ENCODE peak calls at places on chromosomes 11 and 22, in five cellular contexts. K is HFFc6, N is endothelial cell, U is neural crest cell, A is fibroblast of the aortic adventitia. Y is an unnamed sample.

GRCh38 chr11:12175694-12176241 is 65.4 kb downstream of the MICAL2 start:
- DNase-seq in A (peak), U (no peak), K (peak), N (no peak), Y (peak)

GRCh38 chr11:7384691-7385090 is 100.6 kb upstream of the OLFML1 start:
- DNase-seq in A (no peak), U (no peak), K (no peak), N (no peak), Y (no peak)

GRCh38 chr11:95134491-95134890 is 44.8 kb downstream of the ENDOD1 start:
- DNase-seq in A (peak), K (peak), U (no peak), N (no peak), Y (no peak)

GRCh38 chr11:41245704-41246398 is 213.6 kb downstream of the LRRC4C start:
- DNase-seq in N (no peak), K (no peak), U (no peak), A (no peak), Y (no peak)

GRCh38 chr11:72776844-72777754 is 16.7 kb downstream of the STARD10 start:
- DNase-seq in N (no peak), A (no peak), K (no peak), U (no peak), Y (no peak)

GRCh38 chr11:66002648-66003225 is 434 bp downstream of the BANF1 start:
- DNase-seq in U (no peak), A (peak), N (peak), K (peak), Y (no peak)

GRCh38 chr11:106581399-106581798 is 436.9 kb downstream of the GUCY1A2 start:
- DNase-seq in A (no peak), K (no peak), U (no peak), N (no peak), Y (no peak)

GRCh38 chr11:94788396-94788795 is 20.2 kb downstream of the AMOTL1 start:
- DNase-seq in N (no peak), K (peak), A (peak), U (no peak), Y (no peak)

GRCh38 chr22:32533265-32534068 is 58.9 kb downstream of the FBXO7 start:
- DNase-seq in U (no peak), K (peak), N (no peak), A (peak), Y (no peak)

GRCh38 chr11:40030867-40031266 is 1428.6 kb downstream of the LRRC4C start:
- DNase-seq in U (no peak), K (no peak), N (peak), A (no peak), Y (no peak)

GRCh38 chr11:105078283-105078682 is 33.1 kb upstream of the CARD16 start:
- DNase-seq in A (no peak), U (no peak), K (no peak), N (no peak), Y (no peak)

GRCh38 chr11:35725880-35726279 is 63.3 kb downstream of the TRIM44 start:
- DNase-seq in A (peak), N (no peak), K (peak), U (no peak), Y (no peak)

GRCh38 chr22:46905834-46906233 is 143.4 kb downstream of the TBC1D22A start:
- DNase-seq in U (no peak), N (no peak), A (no peak), K (no peak), Y (no peak)

GRCh38 chr11:44530413-44531115 is 34.9 kb upstream of the CD82 start:
- DNase-seq in K (no peak), N (no peak), U (no peak), A (peak), Y (peak)

GRCh38 chr22:43066844-43067385 is 22.3 kb downstream of the TTLL1 start:
- DNase-seq in N (no peak), A (peak), U (no peak), K (peak), Y (no peak)

GRCh38 chr11:27717801-27718229 is 17.6 kb upstream of the BDNF start:
- DNase-seq in U (no peak), A (peak), K (no peak), N (no peak), Y (no peak)

GRCh38 chr11:83157755-83158473 is 983 bp downstream of the PCF11 start:
- DNase-seq in U (peak), N (peak), A (peak), K (peak), Y (peak)

GRCh38 chr22:24423519-24424000 is 3.8 kb upstream of the ADORA2A start:
- DNase-seq in N (peak), A (peak), K (no peak), U (peak), Y (peak)

GRCh38 chr11:121884601-121885000 is 231.4 kb downstream of the BLID start:
- DNase-seq in A (no peak), K (no peak), U (no peak), N (no peak), Y (no peak)

GRCh38 chr11:22957890-22958289 is 97.6 kb upstream of the CCDC179 start:
- DNase-seq in A (no peak), U (no peak), N (no peak), K (no peak), Y (no peak)

GRCh38 chr22:47034076-47034808 is 271.8 kb downstream of the TBC1D22A start:
- DNase-seq in N (no peak), A (no peak), U (no peak), K (no peak), Y (no peak)

GRCh38 chr11:28628412-28628811 is 520.2 kb downstream of the METTL15 start:
- DNase-seq in U (no peak), A (no peak), N (no peak), K (no peak), Y (no peak)

GRCh38 chr11:65851083-65851579 is 6.8 kb downstream of the CFL1 start:
- DNase-seq in K (no peak), U (peak), A (no peak), N (no peak), Y (peak)

GRCh38 chr11:125086633-125087296 is 23.7 kb downstream of the SLC37A2 start:
- DNase-seq in A (no peak), K (no peak), U (no peak), N (no peak), Y (no peak)

GRCh38 chr11:6617315-6617781 is 1.9 kb downstream of the TPP1 start:
- DNase-seq in N (no peak), U (no peak), K (no peak), A (no peak), Y (no peak)

GRCh38 chr11:117459979-117460300 is 132.3 kb downstream of the CEP164 start:
- DNase-seq in A (no peak), K (no peak), N (no peak), U (no peak), Y (no peak)

GRCh38 chr11:17218403-17218802 is 10.6 kb upstream of the PIK3C2A start:
- DNase-seq in A (no peak), K (no peak), N (no peak), U (no peak), Y (no peak)

GRCh38 chr11:116379185-116379828 is 393.5 kb downstream of the BUD13 start:
- DNase-seq in K (no peak), U (peak), N (peak), A (peak), Y (peak)

GRCh38 chr11:44246726-44247125 is 63.2 kb downstream of the ALX4 start:
- DNase-seq in N (no peak), U (no peak), A (peak), K (peak), Y (no peak)

GRCh38 chr11:64568584-64569140 is 22.4 kb upstream of the SLC22A12 start:
- DNase-seq in U (no peak), K (no peak), A (no peak), N (no peak), Y (no peak)

GRCh38 chr11:111765320-111765983 is 737 bp downstream of the PPP2R1B start:
- DNase-seq in N (no peak), U (no peak), K (no peak), A (no peak), Y (no peak)

GRCh38 chr11:46250071-46251052 is 27.1 kb upstream of the CREB3L1 start:
- DNase-seq in K (no peak), N (no peak), A (peak), U (no peak), Y (no peak)

GRCh38 chr11:11743216-11743615 is 98.6 kb upstream of the USP47 start:
- DNase-seq in U (no peak), A (no peak), K (no peak), N (no peak), Y (no peak)

GRCh38 chr11:61711493-61711892 is 31.3 kb downstream of the DAGLA start:
- DNase-seq in K (no peak), U (no peak), A (no peak), N (no peak), Y (no peak)

GRCh38 chr11:10273738-10274137 is 20.3 kb downstream of the SBF2 start:
- DNase-seq in N (no peak), K (no peak), A (no peak), U (no peak), Y (peak)

GRCh38 chr11:89633125-89633695 is 76.9 kb upstream of the TRIM77 start:
- DNase-seq in N (no peak), U (no peak), K (no peak), A (no peak), Y (no peak)

DNA sequence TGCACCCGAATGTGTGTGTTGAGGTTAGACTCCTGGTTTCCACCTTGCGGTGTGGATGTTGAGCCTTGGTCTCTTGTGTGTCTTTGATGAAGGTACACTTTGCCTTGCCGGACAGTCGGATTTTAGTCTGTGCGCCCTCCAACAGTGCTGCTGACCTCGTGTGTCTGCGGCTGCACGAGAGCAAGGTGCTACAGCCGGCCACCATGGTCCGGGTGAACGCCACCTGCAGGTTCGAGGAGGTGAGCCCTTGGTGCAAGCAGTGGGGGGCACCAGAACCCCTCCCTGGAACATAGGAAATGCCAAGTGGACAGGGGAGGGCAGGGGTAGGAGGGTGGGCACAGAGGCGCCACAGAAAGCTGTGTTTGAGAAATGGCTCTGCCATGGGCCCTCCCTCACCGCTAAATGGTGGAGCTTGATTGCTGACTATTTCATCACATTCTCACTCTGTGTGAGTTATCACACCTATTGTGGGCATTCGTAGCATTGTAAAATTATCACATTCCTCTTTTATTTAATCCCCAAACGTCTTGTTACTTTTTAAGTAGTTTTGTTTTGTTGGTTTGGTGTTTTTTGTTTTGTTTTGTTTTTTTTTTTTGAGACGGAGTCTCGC is 26.4 kb upstream of the PANX2 start:
- DNase-seq in U (no peak), N (no peak), A (no peak), K (no peak), Y (no peak)
- TF ChIP-seq CTCF in U (no peak), N (no peak), A (no peak), K (no peak), Y (no peak)

GRCh38 chr22:38718414-38718813 is 12.7 kb downstream of the GTPBP1 start:
- DNase-seq in U (no peak), K (peak), N (peak), A (peak), Y (no peak)
- TF ChIP-seq CTCF in U (peak), K (peak), N (peak), A (peak), Y (no peak)

GRCh38 chr11:18853086-18853720 is 61.6 kb upstream of the PTPN5 start:
- DNase-seq in K (peak), U (no peak), N (peak), A (peak), Y (no peak)
- TF ChIP-seq CTCF in K (peak), U (peak), N (peak), A (peak), Y (peak)

DNA sequence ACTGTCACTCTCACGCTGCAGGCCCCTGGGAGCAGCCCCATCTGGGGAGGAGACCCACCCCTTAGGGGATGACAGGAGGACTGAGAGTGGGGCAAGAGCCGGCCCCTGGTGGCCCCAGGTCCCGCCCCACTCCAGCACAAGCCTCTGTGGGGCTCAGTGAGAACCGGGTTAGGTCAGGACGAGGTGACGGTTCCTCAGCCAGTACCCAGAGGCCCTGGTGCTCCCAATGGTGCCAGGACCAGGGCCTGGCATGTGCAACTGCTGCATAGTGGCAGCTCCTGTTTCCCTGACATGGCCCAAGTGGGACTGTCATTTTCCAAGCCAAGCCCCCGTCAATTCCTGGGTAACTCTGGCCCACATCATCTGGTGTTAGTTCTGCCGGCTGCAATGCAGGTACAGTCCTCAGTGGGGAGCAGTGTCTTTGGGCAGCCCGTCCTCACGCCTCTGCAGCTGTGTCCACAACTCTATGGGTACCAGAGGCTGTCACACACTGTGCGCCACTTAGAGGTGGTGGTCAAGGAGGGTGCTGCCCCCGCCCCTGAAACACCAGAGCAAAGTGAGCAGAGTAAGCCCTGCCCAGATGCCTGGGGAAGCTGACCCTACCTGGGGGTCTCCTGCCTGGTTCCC is 15.9 kb downstream of the CHID1 start:
- DNase-seq in U (no peak), A (no peak), K (no peak), N (no peak), Y (no peak)
- TF ChIP-seq CTCF in U (peak), A (no peak), K (peak), N (no peak), Y (no peak)

GRCh38 chr11:33257897-33258630 is 883 bp downstream of the HIPK3 start:
- DNase-seq in U (peak), N (peak), K (peak), A (peak), Y (peak)
- TF ChIP-seq CTCF in U (peak), N (no peak), K (peak), A (no peak), Y (no peak)

GRCh38 chr11:516400-516799 is 9.4 kb upstream of the RNH1 start:
- DNase-seq in A (no peak), N (no peak), K (no peak), U (no peak), Y (no peak)
- TF ChIP-seq CTCF in A (no peak), N (no peak), K (no peak), U (no peak), Y (no peak)

GRCh38 chr11:128779036-128779435 is 85.2 kb downstream of the FLI1 start:
- DNase-seq in N (no peak), U (no peak), K (peak), A (no peak), Y (no peak)
- TF ChIP-seq CTCF in N (no peak), U (no peak), K (no peak), A (no peak), Y (no peak)

GRCh38 chr22:27992294-27993165 is 73.5 kb upstream of the PITPNB start:
- DNase-seq in N (no peak), U (no peak), K (no peak), A (no peak), Y (no peak)
- TF ChIP-seq CTCF in N (no peak), U (no peak), K (no peak), A (no peak), Y (no peak)

GRCh38 chr11:102061276-102061675 is 14.0 kb downstream of the CFAP300 start:
- DNase-seq in A (peak), K (no peak), N (no peak), U (no peak), Y (no peak)
- TF ChIP-seq CTCF in A (peak), K (no peak), N (no peak), U (no peak), Y (no peak)

GRCh38 chr11:57675176-57675941 is 7.4 kb downstream of the ZDHHC5 start:
- DNase-seq in N (no peak), U (no peak), K (no peak), A (no peak), Y (no peak)
- TF ChIP-seq CTCF in N (no peak), U (no peak), K (no peak), A (no peak), Y (no peak)